ENCODE peak calls at places on chromosomes 5 and 9, in four cellular contexts. One of them, this sample, is unnamed.

GRCh38 chr9:1096155-1096964 is 46.2 kb downstream of the DMRT2 start:
- DNase-seq in K562: no peak
- DNase-seq in HepG2: no peak
- DNase-seq in GM12878: no peak
- DNase-seq in this sample: no peak

GRCh38 chr9:93558503-93558902 is 17.9 kb upstream of the PHF2 start:
- DNase-seq in K562: no peak
- DNase-seq in HepG2: no peak
- DNase-seq in GM12878: no peak
- DNase-seq in this sample: no peak

GRCh38 chr5:147763791-147764525 is 18.6 kb downstream of the JAKMIP2 start:
- DNase-seq in K562: no peak
- DNase-seq in HepG2: peak
- DNase-seq in GM12878: no peak
- DNase-seq in this sample: no peak

GRCh38 chr9:133396952-133397351 is 20.8 kb downstream of the STKLD1 start:
- DNase-seq in K562: no peak
- DNase-seq in HepG2: no peak
- DNase-seq in GM12878: no peak
- DNase-seq in this sample: peak

GRCh38 chr5:20113031-20113685 is 125.2 kb upstream of the CDH18 start:
- DNase-seq in K562: no peak
- DNase-seq in HepG2: no peak
- DNase-seq in GM12878: no peak
- DNase-seq in this sample: no peak

GRCh38 chr5:64766105-64766504 is 2.4 kb downstream of the SREK1IP1 start:
- DNase-seq in K562: no peak
- DNase-seq in HepG2: peak
- DNase-seq in GM12878: no peak
- DNase-seq in this sample: no peak

GRCh38 chr5:125376059-125376641 is 629.7 kb upstream of the ZNF608 start:
- DNase-seq in K562: no peak
- DNase-seq in HepG2: no peak
- DNase-seq in GM12878: no peak
- DNase-seq in this sample: no peak

GRCh38 chr5:171832775-171833174 is 47.2 kb downstream of the SMIM23 start:
- DNase-seq in K562: no peak
- DNase-seq in HepG2: no peak
- DNase-seq in GM12878: no peak
- DNase-seq in this sample: no peak

GRCh38 chr5:139649082-139649991 is 1.2 kb downstream of the CXXC5 start:
- DNase-seq in K562: peak
- DNase-seq in HepG2: no peak
- DNase-seq in GM12878: no peak
- DNase-seq in this sample: peak

GRCh38 chr9:133768859-133769510 is 30.8 kb upstream of the SARDH start:
- DNase-seq in K562: peak
- DNase-seq in HepG2: peak
- DNase-seq in GM12878: no peak
- DNase-seq in this sample: peak

GRCh38 chr5:126995689-126996088 is 34.7 kb downstream of the MARCHF3 start:
- DNase-seq in K562: no peak
- DNase-seq in HepG2: no peak
- DNase-seq in GM12878: no peak
- DNase-seq in this sample: no peak

GRCh38 chr5:6885581-6885980 is 172.3 kb downstream of the TENT4A start:
- DNase-seq in K562: no peak
- DNase-seq in HepG2: no peak
- DNase-seq in GM12878: no peak
- DNase-seq in this sample: no peak
- TF ChIP-seq CREM in K562: no peak
- TF ChIP-seq CREM in HepG2: no peak
- TF ChIP-seq CREM in GM12878: no peak
- TF ChIP-seq CREM in this sample: no peak

DNA sequence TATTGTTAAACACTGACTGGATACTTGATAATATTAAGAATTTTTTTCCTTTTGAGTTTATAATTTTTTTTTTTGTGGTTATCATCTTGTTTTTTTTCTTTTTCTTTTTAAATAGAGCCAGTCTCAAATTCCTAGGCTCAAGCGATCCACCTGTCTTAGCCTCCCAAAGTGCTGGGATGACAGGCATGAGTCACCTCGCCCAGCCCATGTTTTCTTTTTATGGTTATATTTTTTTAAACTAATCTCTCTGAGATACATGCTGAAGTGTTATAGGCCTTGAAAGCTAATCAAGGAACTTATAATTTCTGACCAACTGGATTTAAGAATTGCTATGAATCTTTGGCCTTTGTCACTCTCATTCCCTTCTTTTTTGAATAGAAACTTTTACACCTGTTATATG is 6.8 kb upstream of the AMACR start:
- DNase-seq in K562: no peak
- DNase-seq in HepG2: no peak
- DNase-seq in GM12878: no peak
- DNase-seq in this sample: no peak
- TF ChIP-seq CREM in K562: no peak
- TF ChIP-seq CREM in HepG2: no peak
- TF ChIP-seq CREM in GM12878: no peak
- TF ChIP-seq CREM in this sample: no peak

DNA sequence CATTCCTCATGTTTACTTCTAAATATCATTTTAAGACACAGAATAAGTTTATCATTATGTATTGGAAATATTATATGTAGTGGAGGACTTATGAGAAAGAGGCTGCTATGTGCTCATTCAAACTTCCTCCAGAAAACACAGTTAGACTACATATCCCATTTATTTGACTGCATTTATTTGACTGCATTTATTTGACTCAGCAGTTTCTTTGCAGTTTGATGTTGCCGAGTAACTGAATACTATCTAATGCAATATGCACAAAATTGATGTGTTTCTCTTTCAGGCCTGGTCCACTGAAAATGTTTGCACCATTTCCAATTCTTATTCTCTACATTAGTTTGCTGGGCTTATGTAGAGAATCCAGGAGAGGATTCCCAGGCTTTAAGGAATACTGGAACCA is 89.9 kb upstream of the FBN2 start:
- DNase-seq in K562: no peak
- DNase-seq in HepG2: no peak
- DNase-seq in GM12878: no peak
- DNase-seq in this sample: no peak
- TF ChIP-seq CREM in K562: no peak
- TF ChIP-seq CREM in HepG2: no peak
- TF ChIP-seq CREM in GM12878: no peak
- TF ChIP-seq CREM in this sample: no peak

GRCh38 chr5:15009420-15009819 is 137.8 kb upstream of the ANKH start:
- DNase-seq in K562: no peak
- DNase-seq in HepG2: peak
- DNase-seq in GM12878: no peak
- DNase-seq in this sample: no peak
- TF ChIP-seq CREM in K562: no peak
- TF ChIP-seq CREM in HepG2: peak
- TF ChIP-seq CREM in GM12878: no peak
- TF ChIP-seq CREM in this sample: no peak

GRCh38 chr5:145697251-145698016 is 137.7 kb downstream of the PRELID2 start:
- DNase-seq in K562: peak
- DNase-seq in HepG2: peak
- DNase-seq in GM12878: no peak
- DNase-seq in this sample: peak
- TF ChIP-seq CREM in K562: no peak
- TF ChIP-seq CREM in HepG2: no peak
- TF ChIP-seq CREM in GM12878: no peak
- TF ChIP-seq CREM in this sample: no peak

GRCh38 chr9:130327070-130327780 is 61.7 kb downstream of the HMCN2 start:
- DNase-seq in K562: peak
- DNase-seq in HepG2: no peak
- DNase-seq in GM12878: no peak
- DNase-seq in this sample: peak
- TF ChIP-seq CREM in K562: no peak
- TF ChIP-seq CREM in HepG2: no peak
- TF ChIP-seq CREM in GM12878: no peak
- TF ChIP-seq CREM in this sample: no peak